ENCODE peak calls at places on chromosomes 7 and 10, in five cellular contexts. W is upper lobe of left lung, E is esophagus muscularis mucosa, A is HCT116, V is prostate gland. J is an unnamed sample. For H3K4me1, the result is how much of the 10 kb centered on the place peaks cover.

GRCh38 chr7:29274156-29275017 is 79.8 kb downstream of the CHN2 start:
- DNase-seq in W (no peak), E (no peak), A (no peak), V (no peak), J (no peak)

GRCh38 chr7:145360511-145361100 is 524.8 kb upstream of the TPK1 start:
- DNase-seq in W (no peak), E (no peak), A (no peak), V (no peak), J (no peak)

GRCh38 chr7:117674617-117675016 is 194.8 kb downstream of the CFTR start:
- DNase-seq in W (peak), E (no peak), A (no peak), V (no peak), J (no peak)

GRCh38 chr7:143321734-143322133 is 5.8 kb downstream of the CLCN1 start:
- DNase-seq in W (peak), E (no peak), A (no peak), V (no peak), J (peak)

GRCh38 chr10:78408671-78409472 is 375.2 kb downstream of the RPS24 start:
- DNase-seq in W (peak), E (no peak), A (no peak), V (peak), J (peak)

GRCh38 chr7:66088861-66089838 is 13.5 kb downstream of the ASL start:
- DNase-seq in W (no peak), E (no peak), A (no peak), V (no peak), J (no peak)

GRCh38 chr7:16801111-16801542 is 3.7 kb downstream of the AGR2 start:
- DNase-seq in W (no peak), E (no peak), A (peak), V (no peak), J (no peak)

GRCh38 chr7:135918134-135918533 is 59.0 kb downstream of the MTPN start:
- DNase-seq in W (no peak), E (peak), A (no peak), V (no peak), J (no peak)

GRCh38 chr7:81611040-81611439 is 158.8 kb downstream of the HGF start:
- DNase-seq in W (no peak), E (no peak), A (no peak), V (no peak), J (no peak)

GRCh38 chr10:77162697-77163096 is 474.9 kb downstream of the KCNMA1 start:
- DNase-seq in W (no peak), E (no peak), A (no peak), V (no peak), J (no peak)

GRCh38 chr10:64648915-64649314 is 1127.7 kb downstream of the REEP3 start:
- DNase-seq in W (no peak), E (no peak), A (peak), V (no peak), J (no peak)

GRCh38 chr10:3071405-3072198 is 4.3 kb downstream of the PFKP start:
- DNase-seq in W (no peak), E (no peak), A (peak), V (no peak), J (no peak)

GRCh38 chr10:12241810-12242529 is 46.0 kb downstream of the CDC123 start:
- DNase-seq in W (no peak), E (no peak), A (no peak), V (peak), J (no peak)

GRCh38 chr7:102272075-102272916 is 14.4 kb upstream of the SH2B2 start:
- DNase-seq in W (peak), E (no peak), A (peak), V (peak), J (peak)

GRCh38 chr7:10759120-10759519 is 214.6 kb upstream of the PHF14 start:
- DNase-seq in W (no peak), E (no peak), A (no peak), V (no peak), J (no peak)

GRCh38 chr10:73480158-73480557 is 15.7 kb downstream of the PPP3CB start:
- DNase-seq in W (no peak), E (no peak), A (no peak), V (no peak), J (no peak)

GRCh38 chr7:46175221-46175620 is 254.1 kb upstream of the IGFBP3 start:
- DNase-seq in W (no peak), E (peak), A (no peak), V (no peak), J (no peak)

GRCh38 chr7:826230-826905 is 5.9 kb upstream of the SUN1 start:
- DNase-seq in W (no peak), E (no peak), A (no peak), V (no peak), J (no peak)

GRCh38 chr7:22597845-22598244 is 97.9 kb upstream of the STEAP1B start:
- DNase-seq in W (no peak), E (no peak), A (no peak), V (no peak), J (no peak)

GRCh38 chr10:126013489-126014281 is 117.3 kb downstream of the FANK1 start:
- DNase-seq in W (no peak), E (no peak), A (no peak), V (no peak), J (no peak)

GRCh38 chr7:81736088-81736487 is 33.8 kb downstream of the HGF start:
- DNase-seq in W (no peak), E (no peak), A (no peak), V (no peak), J (no peak)

GRCh38 chr7:24697416-24697815 is 59.8 kb downstream of the GSDME start:
- DNase-seq in W (no peak), E (no peak), A (no peak), V (no peak), J (no peak)

GRCh38 chr7:28075674-28076358 is 104.8 kb downstream of the JAZF1 start:
- DNase-seq in W (no peak), E (no peak), A (no peak), V (no peak), J (no peak)

GRCh38 chr7:30252885-30253795 is 31.3 kb upstream of the ZNRF2 start:
- DNase-seq in W (peak), E (no peak), A (no peak), V (peak), J (peak)

GRCh38 chr10:126684171-126684745 is 13.8 kb upstream of the C10orf90 start:
- DNase-seq in W (no peak), E (no peak), A (no peak), V (no peak), J (no peak)

GRCh38 chr10:79488303-79488702 is 24.0 kb upstream of the EIF5AL1 start:
- DNase-seq in W (peak), E (peak), A (peak), V (no peak), J (peak)

GRCh38 chr10:60236869-60237524 is 152.7 kb downstream of the ANK3 start:
- DNase-seq in W (peak), E (no peak), A (no peak), V (no peak), J (peak)
- H3K4me1 ChIP-seq in W (under half), E (under half), A (under half), V (under half), J (under half)

DNA sequence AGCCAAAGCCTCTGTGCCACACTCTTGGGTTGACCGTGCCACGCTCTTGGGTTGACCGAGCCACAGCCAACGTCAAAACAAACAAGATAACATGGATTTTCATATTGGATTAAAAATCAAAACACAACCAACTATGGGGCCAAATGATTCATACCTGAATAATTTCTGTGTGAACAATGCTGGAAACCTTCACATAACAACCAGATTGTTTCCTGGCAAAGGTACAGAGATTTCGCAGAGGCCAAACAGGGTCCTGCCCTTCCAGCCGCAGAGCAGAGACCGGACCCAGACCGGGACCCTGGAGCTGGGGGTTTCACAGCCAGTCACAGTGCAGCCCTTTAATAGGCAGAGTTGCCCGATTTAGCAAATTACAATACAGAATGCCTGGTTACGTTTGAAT is 40.5 kb downstream of the ITIH5 start:
- DNase-seq in W (no peak), E (no peak), A (no peak), V (no peak), J (no peak)
- TF ChIP-seq POLR2AphosphoS5 in W (no peak), E (no peak), A (no peak), V (no peak), J (no peak)

GRCh38 chr10:98461500-98461842 is 14.7 kb upstream of the HPS1 start:
- DNase-seq in W (no peak), E (no peak), A (no peak), V (no peak), J (no peak)
- TF ChIP-seq POLR2A in W (no peak), E (no peak), A (no peak), V (no peak), J (no peak)

DNA sequence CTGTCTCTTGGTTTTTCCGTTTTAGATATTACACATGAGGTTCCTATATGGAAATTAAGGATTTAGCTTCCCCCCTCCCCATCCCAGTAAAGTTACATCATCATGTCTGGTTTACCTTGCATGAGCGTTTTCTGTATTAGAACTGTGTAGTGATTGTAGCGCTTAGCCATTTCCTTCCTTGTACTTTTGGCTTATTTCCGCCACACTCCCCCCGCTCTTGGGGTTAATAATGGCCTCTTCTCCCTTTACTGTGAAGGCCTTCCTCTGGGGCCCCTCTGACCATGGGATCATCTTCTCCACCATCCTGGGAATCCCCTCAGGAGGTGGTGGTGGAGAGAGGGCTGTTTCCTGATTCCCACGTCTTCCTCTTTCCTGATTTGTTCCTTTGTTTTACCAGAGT is 27.2 kb upstream of the AP5Z1 start:
- DNase-seq in W (no peak), E (no peak), A (no peak), V (no peak), J (no peak)
- H3K4me1 ChIP-seq in W (half or more), E (under half), A (under half), V (under half), J (under half)